ENCODE peak calls at places on chromosome 13, in eight cellular contexts. T is A549; F is mucosa of descending colon; W is AG04449; R is retinal pigment epithelial cell; N is D341Med; D is NCI-H2029 treated with DMSO at 0.1 percent for 48 hours; K is activated CD4-positive, alpha-beta T cell treated with anti-CD3 and anti-CD28 coated beads, Interleukin-2, amount 50 U/mL, for 24 hours. I is an unnamed sample.

GRCh38 chr13:25971077-25971476 is 80.7 kb downstream of the SHISA2 start:
- DNase-seq in D (no peak), K (no peak), N (no peak), T (no peak), W (no peak), R (no peak), F (no peak), I (no peak)

GRCh38 chr13:46831588-46832194 is 34.7 kb upstream of the ESD start:
- DNase-seq in D (no peak), W (no peak), T (peak), R (no peak), N (peak), K (no peak), F (no peak), I (no peak)

GRCh38 chr13:100534147-100534818 is 54.3 kb downstream of the GGACT start:
- DNase-seq in D (no peak), N (no peak), F (no peak), R (no peak), W (no peak), T (no peak), K (no peak), I (no peak)

GRCh38 chr13:27953671-27954405 is 15.3 kb downstream of the CDX2 start:
- DNase-seq in W (no peak), F (peak), R (peak), D (no peak), N (peak), K (peak), T (peak), I (peak)

GRCh38 chr13:103547914-103548313 is 481.7 kb upstream of the SLC10A2 start:
- DNase-seq in F (no peak), D (no peak), N (no peak), K (no peak), W (no peak), T (no peak), R (no peak), I (no peak)

GRCh38 chr13:30382836-30383525 is 39.3 kb upstream of the UBE2L5 start:
- DNase-seq in W (no peak), N (no peak), R (no peak), D (no peak), K (no peak), F (peak), T (no peak), I (no peak)

GRCh38 chr13:109720758-109721184 is 65.6 kb downstream of the IRS2 start:
- DNase-seq in K (no peak), N (no peak), W (no peak), T (no peak), D (peak), R (no peak), F (no peak), I (no peak)

GRCh38 chr13:45718063-45718462 is 15.9 kb downstream of the CBY2 start:
- DNase-seq in N (peak), R (no peak), F (no peak), D (no peak), W (no peak), K (no peak), T (peak), I (peak)

GRCh38 chr13:69970521-69970920 is 137.1 kb upstream of the ATXN8OS start:
- DNase-seq in K (no peak), T (no peak), N (no peak), R (peak), W (no peak), D (no peak), F (no peak), I (peak)

GRCh38 chr13:109712187-109712601 is 74.2 kb downstream of the IRS2 start:
- DNase-seq in F (no peak), D (no peak), R (no peak), T (no peak), K (no peak), W (no peak), N (no peak), I (no peak)

GRCh38 chr13:81686877-81687276 is 1346.0 kb upstream of the SPRY2 start:
- DNase-seq in D (no peak), W (no peak), K (no peak), T (no peak), F (no peak), R (peak), N (peak), I (no peak)

GRCh38 chr13:72537400-72537780 is 190.0 kb downstream of the MZT1 start:
- DNase-seq in R (no peak), K (no peak), N (no peak), W (no peak), D (no peak), F (no peak), T (no peak), I (no peak)